ENCODE peak calls at places on chromosomes 16 and 17, in four cellular contexts. I is K562, E is HepG2, W is GM12878. R is an unnamed sample.

GRCh38 chr17:61007980-61008379 is 330.3 kb downstream of the BCAS3 start:
- DNase-seq in I (no peak), E (no peak), W (no peak), R (no peak)

GRCh38 chr16:57394444-57394843 is 10.1 kb upstream of the CCL17 start:
- DNase-seq in I (no peak), E (no peak), W (no peak), R (no peak)

GRCh38 chr16:53787423-53787822 is 83.5 kb downstream of the FTO start:
- DNase-seq in I (no peak), E (no peak), W (no peak), R (no peak)

GRCh38 chr17:21467739-21468490 is 91.8 kb downstream of the KCNJ12 start:
- DNase-seq in I (no peak), E (no peak), W (no peak), R (no peak)

GRCh38 chr17:57009737-57010445 is 32.0 kb downstream of the SCPEP1 start:
- DNase-seq in I (peak), E (peak), W (peak), R (peak)

GRCh38 chr16:46932802-46933201 is 40.7 kb downstream of the DNAJA2 start:
- DNase-seq in I (no peak), E (no peak), W (no peak), R (no peak)

GRCh38 chr17:9684955-9685621 is 39.8 kb downstream of the USP43 start:
- DNase-seq in I (no peak), E (peak), W (no peak), R (no peak)

GRCh38 chr16:13120091-13120490 is 218.7 kb downstream of the SHISA9 start:
- DNase-seq in I (no peak), E (no peak), W (no peak), R (no peak)

GRCh38 chr17:42016411-42016831 is 818 bp downstream of the DNAJC7 start:
- DNase-seq in I (peak), E (no peak), W (no peak), R (no peak)

GRCh38 chr17:82840431-82840831 is 609 bp upstream of the ZNF750 start:
- DNase-seq in I (no peak), E (no peak), W (no peak), R (no peak)

GRCh38 chr17:17659340-17659739 is 21.9 kb upstream of the RAI1 start:
- DNase-seq in I (no peak), E (no peak), W (no peak), R (no peak)

GRCh38 chr17:59767176-59767575 is 59.7 kb downstream of the VMP1 start:
- DNase-seq in I (no peak), E (no peak), W (no peak), R (no peak)

GRCh38 chr16:30923554-30924085 is at the start of gene FBXL19:
- DNase-seq in I (no peak), E (no peak), W (no peak), R (no peak)

GRCh38 chr16:20051147-20051546 is 22.5 kb downstream of the GPR139 start:
- DNase-seq in I (no peak), E (no peak), W (no peak), R (no peak)

GRCh38 chr16:81376880-81377279 is 62.1 kb downstream of the GAN start:
- DNase-seq in I (no peak), E (no peak), W (no peak), R (no peak)

GRCh38 chr16:27824786-27825185 is 238.7 kb downstream of the GSG1L start:
- DNase-seq in I (no peak), E (no peak), W (no peak), R (no peak)

GRCh38 chr17:15289285-15290185 is 24.4 kb upstream of the PMP22 start:
- DNase-seq in I (peak), E (peak), W (no peak), R (no peak)

GRCh38 chr17:44971776-44972483 is 3.8 kb upstream of the C1QL1 start:
- DNase-seq in I (no peak), E (no peak), W (no peak), R (no peak)

GRCh38 chr17:45973943-45974859 is 24.8 kb upstream of the STH start:
- DNase-seq in I (no peak), E (no peak), W (no peak), R (no peak)

GRCh38 chr17:27339836-27340550 is 46.1 kb downstream of the WSB1 start:
- DNase-seq in I (peak), E (peak), W (no peak), R (no peak)

GRCh38 chr17:43517615-43518386 is 28.3 kb downstream of the ETV4 start:
- DNase-seq in I (no peak), E (no peak), W (peak), R (no peak)

DNA sequence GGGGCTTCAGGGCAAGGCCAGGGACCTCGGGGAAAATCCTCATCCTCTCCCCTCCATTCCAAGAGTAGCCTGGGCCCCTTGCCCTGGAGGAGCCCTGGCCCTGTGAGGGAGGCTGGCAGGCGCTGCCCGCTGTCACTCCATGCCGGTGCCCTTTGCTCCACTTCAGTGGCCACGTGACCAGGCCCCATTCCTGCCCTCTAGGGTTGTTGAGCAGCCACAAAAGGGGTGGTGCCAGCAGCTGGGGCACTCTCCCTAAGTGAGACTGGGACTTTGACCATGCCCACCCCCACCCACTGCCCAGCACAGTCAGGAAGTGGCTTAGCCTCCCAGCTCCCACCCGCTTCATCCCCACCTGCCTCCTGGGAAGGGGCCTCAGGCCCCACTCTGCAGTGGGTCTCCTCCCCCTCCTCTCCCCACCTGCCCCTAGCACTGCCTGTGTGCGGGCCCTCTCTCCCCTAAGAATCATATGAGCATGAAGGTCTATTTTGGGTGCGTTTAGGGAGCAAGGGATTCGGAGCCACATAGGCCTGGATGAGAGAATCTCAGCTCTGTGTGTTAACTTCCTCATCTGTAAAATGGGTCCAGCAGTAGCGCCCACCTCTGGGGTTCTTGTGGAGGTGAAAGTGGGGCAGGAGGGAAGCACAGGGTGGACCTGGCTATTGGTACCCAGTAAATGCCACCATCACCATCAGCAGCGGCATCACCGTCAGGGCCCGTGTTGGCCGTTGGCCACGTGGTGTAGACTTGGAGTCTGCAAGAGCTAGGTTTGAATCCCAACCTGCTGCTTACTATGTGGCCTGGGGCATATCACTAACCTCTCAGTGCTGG is 7.2 kb downstream of the PDK2 start:
- DNase-seq in I (no peak), E (peak), W (no peak), R (no peak)
- TF ChIP-seq BHLHE40 in I (no peak), E (peak), W (no peak), R (no peak)

GRCh38 chr17:73165616-73166404 is 1.0 kb downstream of the SSTR2 start:
- DNase-seq in I (no peak), E (no peak), W (no peak), R (peak)

GRCh38 chr17:73160980-73161630 is 3.7 kb upstream of the SSTR2 start:
- DNase-seq in I (no peak), E (no peak), W (no peak), R (no peak)

GRCh38 chr17:73158133-73158532 is 6.7 kb upstream of the SSTR2 start:
- DNase-seq in I (no peak), E (no peak), W (no peak), R (no peak)

GRCh38 chr17:73166731-73167581 is 2.1 kb downstream of the SSTR2 start:
- DNase-seq in I (no peak), E (no peak), W (no peak), R (no peak)

GRCh38 chr17:73163043-73163442 is 1.8 kb upstream of the SSTR2 start:
- DNase-seq in I (no peak), E (no peak), W (no peak), R (no peak)
- TF ChIP-seq FOXM1 in I (no peak), E (no peak), W (no peak), R (no peak)

GRCh38 chr17:69581061-69581955 is 166.8 kb downstream of the MAP2K6 start:
- DNase-seq in I (no peak), E (no peak), W (peak), R (no peak)
- TF ChIP-seq BHLHE40 in I (no peak), E (no peak), W (no peak), R (no peak)

GRCh38 chr17:76599699-76600460 is 14.2 kb upstream of the ST6GALNAC2 start:
- DNase-seq in I (no peak), E (no peak), W (no peak), R (no peak)

GRCh38 chr17:76594676-76595075 is 9.0 kb upstream of the ST6GALNAC2 start:
- DNase-seq in I (no peak), E (no peak), W (no peak), R (no peak)

GRCh38 chr17:76598004-76598439 is 12.4 kb upstream of the ST6GALNAC2 start:
- DNase-seq in I (no peak), E (peak), W (no peak), R (no peak)

GRCh38 chr17:76593964-76594363 is 8.3 kb upstream of the ST6GALNAC2 start:
- DNase-seq in I (no peak), E (no peak), W (no peak), R (peak)

DNA sequence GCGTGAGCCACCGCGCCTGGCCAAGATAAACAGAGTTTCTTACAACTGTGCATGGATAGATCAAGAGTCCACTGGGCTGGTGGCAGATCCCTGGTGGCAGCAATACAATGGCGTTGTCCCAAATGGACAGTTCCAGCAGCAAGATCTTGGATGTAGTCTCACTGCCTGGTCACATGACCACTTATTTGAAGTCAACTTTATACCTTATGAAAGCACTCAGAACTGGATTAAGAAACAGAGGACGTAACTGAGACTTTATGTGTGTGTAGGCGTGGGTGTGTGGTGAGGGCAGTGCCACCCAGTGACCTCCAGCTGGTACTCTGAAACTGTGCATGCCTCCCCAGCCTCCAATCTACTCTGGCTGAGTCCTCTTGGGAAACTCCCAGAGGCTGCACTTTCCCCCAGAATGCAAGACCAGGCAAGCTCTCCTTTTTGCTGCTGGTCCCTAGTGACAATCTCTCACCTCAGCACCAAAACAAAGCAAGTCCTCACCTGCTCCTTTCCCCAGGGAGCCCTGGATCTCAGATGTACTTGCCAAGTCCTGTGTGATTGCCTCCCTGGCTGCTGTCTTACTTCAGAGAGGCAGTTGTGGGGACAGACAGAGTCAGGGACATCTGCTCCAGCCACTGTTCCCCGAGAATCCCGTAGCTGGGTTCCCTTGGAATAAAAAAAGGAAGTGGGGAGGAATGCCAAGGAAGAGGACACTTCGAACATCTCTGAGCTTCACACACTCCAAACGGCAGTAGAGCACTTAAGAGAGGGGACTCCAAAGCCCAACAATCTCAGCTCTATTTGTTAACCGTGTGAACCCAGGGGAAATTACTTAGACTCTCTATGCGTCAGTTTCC is 11.7 kb upstream of the ST6GALNAC2 start:
- DNase-seq in I (no peak), E (peak), W (peak), R (no peak)
- TF ChIP-seq FOXM1 in I (no peak), E (no peak), W (no peak), R (no peak)

DNA sequence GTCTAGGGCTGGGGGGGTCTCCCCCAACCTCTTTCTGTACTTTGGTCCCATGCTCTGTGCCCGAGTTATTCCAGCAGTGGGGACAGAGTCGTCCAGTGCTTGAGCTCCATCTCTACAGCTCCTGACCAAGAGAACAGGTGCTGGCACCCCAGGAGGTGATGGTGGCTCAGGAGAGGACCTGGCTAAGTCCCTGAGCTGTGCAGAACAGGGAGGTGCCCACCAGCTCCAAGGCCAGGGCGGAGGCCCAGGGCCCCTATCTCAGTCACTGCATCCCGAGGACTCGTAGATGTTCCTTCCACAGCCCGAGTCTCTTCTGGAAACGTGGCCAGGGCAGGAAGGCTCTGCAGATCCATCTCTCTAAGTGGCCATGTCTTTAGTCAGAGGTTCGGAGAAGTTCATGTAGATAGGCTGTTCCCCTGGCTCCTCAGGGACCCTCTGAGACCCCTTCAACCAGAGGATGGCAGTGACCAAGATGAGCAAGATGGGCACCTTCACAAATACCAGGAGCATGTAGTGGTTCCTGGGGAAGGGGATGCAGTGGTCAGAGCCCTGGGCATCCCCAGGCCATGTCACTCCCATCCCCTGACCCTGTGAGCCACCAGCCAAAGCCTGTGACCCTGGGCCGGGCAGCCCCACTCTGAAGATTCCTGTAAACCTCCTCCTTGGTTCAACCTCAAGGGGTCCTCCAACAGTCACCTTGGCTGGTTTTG is 8.7 kb downstream of the CD300LB start:
- DNase-seq in I (no peak), E (no peak), W (no peak), R (peak)
- TF ChIP-seq BHLHE40 in I (no peak), E (no peak), W (no peak), R (no peak)

DNA sequence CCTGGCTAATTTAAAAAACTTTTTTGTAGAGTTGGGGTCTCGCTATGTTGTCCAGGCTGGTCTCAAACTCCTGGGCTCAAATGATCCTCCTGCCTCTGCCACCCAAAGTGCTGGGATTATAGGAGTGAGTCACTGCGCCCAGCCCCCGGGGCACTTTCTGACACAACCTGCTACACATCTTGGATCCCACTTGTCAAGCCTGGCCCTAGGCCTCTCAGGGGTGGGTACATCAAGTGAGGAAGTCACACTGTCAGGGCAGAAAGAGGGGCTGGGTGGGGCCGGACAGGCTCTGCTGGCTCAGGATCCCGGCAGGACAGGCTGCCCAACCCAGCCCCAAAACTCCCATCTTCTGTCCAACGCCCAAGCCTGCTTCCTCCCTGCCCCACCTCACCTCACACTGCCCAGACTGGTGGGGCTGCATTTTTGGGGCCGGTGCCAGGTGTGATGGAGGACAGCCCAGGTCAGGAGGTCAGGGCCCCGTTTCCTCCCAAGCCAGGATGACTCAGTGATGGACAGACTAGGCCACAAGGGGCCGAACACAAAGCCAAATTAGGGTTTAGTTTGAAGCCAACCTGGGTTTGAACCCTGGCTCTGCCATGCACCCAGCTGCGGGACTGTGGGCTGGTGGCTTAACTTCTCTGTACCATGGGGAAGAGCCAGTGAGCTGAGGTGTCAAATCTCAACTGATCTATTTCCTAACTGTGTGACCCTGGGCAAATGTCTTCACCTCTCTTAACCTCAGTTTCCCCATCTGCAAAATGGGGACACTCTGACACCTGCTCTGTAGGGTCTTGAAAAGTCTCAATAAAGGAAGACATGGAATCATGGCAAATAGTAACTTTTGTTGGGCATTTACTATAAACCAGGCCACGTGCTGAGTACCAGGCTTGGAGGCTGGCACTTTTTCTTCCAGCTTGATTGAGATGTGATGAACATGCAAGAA is 8.9 kb upstream of the PPL start:
- DNase-seq in I (no peak), E (no peak), W (no peak), R (no peak)
- TF ChIP-seq FOXM1 in I (no peak), E (no peak), W (no peak), R (no peak)

GRCh38 chr17:81740395-81740961 is 28.4 kb downstream of the SLC25A10 start:
- DNase-seq in I (no peak), E (no peak), W (no peak), R (no peak)

GRCh38 chr17:81741594-81742452 is 29.7 kb downstream of the SLC25A10 start:
- DNase-seq in I (peak), E (no peak), W (no peak), R (no peak)

GRCh38 chr17:81737947-81738800 is 26.1 kb downstream of the SLC25A10 start:
- DNase-seq in I (no peak), E (no peak), W (no peak), R (no peak)

GRCh38 chr17:81741049-81741593 is 29.0 kb downstream of the SLC25A10 start:
- DNase-seq in I (no peak), E (no peak), W (no peak), R (no peak)

DNA sequence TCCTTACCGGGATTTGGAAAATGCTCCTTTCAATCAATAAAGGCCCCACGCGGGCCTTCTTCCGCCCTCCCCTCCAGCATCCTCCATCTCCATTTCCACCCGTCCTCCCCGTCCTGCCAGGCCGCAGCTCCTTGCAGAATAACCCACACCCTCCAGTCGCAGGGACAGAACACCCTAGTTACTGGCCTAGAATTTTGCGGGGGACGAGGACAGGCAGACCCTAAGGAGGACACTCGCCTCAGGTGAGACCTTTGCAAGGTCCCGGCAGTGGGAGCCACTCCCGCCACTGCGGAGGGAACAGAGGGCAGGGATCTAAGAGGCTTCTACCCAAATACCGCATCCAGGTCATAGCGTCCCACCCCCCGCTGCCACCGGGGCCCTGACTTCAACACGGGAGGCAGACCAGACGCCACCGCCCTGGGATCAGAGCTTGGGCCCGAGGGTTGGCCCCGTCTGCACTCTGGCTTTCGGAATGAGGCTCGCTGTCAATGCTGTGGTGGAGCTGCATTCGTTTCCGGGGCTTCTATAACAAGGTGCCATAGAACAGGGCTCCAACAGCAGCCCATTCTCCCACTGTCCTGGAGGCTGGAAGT is 26.8 kb downstream of the SLC25A10 start:
- DNase-seq in I (no peak), E (no peak), W (no peak), R (no peak)
- TF ChIP-seq BHLHE40 in I (no peak), E (no peak), W (no peak), R (no peak)

DNA sequence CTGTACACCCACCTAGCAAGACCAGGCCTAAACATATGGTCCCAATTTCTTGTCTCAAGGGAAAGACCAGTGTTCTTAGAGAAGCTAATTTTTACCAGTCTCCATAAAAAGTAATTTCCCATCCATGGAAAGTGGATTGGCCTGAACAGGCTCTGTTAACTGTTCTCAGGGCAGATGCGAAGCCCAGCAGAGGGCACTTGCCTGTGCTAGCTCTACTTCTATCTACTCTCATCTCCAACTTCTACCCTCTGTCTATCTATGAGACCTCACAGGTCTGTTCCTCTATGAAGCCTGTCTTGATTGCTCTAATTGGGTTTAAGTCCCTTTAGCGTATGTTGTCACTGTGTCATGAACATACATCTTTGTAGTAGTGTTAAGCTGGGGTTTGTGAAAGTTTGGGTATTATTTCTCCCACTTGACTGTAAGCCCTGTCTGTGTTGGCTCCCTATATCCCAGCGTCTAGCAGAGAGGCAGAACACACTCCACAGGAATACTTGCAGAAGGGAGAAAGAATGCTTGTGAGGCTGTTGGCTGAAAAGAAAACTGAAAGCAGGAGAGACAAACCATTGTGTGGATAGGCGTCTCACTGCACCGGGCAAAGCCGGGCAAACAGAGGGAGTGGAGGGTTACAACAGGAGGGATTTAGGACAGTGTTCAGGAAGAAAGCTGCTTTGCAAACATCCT is 167.2 kb upstream of the MAF start:
- DNase-seq in I (no peak), E (peak), W (no peak), R (no peak)
- TF ChIP-seq FOXM1 in I (no peak), E (no peak), W (no peak), R (no peak)